ENCODE peak calls at places on chromosomes 13 and 19, in nine cellular contexts. One of them, this sample, is unnamed.

GRCh38 chr13:96020155-96020575 is 33.0 kb downstream of the UGGT2 start:
- DNase-seq in AG10803: peak; percentile 71
- DNase-seq in tibial nerve: no peak
- DNase-seq in colonic mucosa: peak; percentile 55
- DNase-seq in dorsolateral prefrontal cortex: no peak
- DNase-seq in hepatocyte: peak; percentile 80
- DNase-seq in cardiac fibroblast: peak; percentile 82
- DNase-seq in body of pancreas: peak; percentile 69
- DNase-seq in PC-9: peak; percentile 59
- DNase-seq in this sample: peak; percentile 30

GRCh38 chr19:2656533-2656932 is 46.0 kb downstream of the GNG7 start:
- DNase-seq in colonic mucosa: no peak
- DNase-seq in hepatocyte: no peak
- DNase-seq in PC-9: no peak
- DNase-seq in tibial nerve: no peak
- DNase-seq in dorsolateral prefrontal cortex: no peak
- DNase-seq in cardiac fibroblast: no peak
- DNase-seq in AG10803: no peak
- DNase-seq in body of pancreas: no peak
- DNase-seq in this sample: no peak

GRCh38 chr19:47427241-47428176 is 8.2 kb upstream of the MEIS3 start:
- DNase-seq in body of pancreas: peak; percentile 64
- DNase-seq in dorsolateral prefrontal cortex: peak; percentile 75
- DNase-seq in AG10803: peak; percentile 32
- DNase-seq in tibial nerve: peak; percentile 22
- DNase-seq in PC-9: peak; percentile 48
- DNase-seq in cardiac fibroblast: peak; percentile 60
- DNase-seq in colonic mucosa: peak; percentile 65
- DNase-seq in hepatocyte: peak; percentile 84
- DNase-seq in this sample: peak; percentile 54

GRCh38 chr19:956747-957451 is 27.2 kb upstream of the WDR18 start:
- DNase-seq in dorsolateral prefrontal cortex: no peak
- DNase-seq in AG10803: peak; percentile 67
- DNase-seq in hepatocyte: peak; percentile 79
- DNase-seq in tibial nerve: no peak
- DNase-seq in cardiac fibroblast: no peak
- DNase-seq in PC-9: peak; percentile 76
- DNase-seq in body of pancreas: no peak
- DNase-seq in colonic mucosa: no peak
- DNase-seq in this sample: no peak

GRCh38 chr19:1774999-1775772 is 21.9 kb downstream of the ONECUT3 start:
- DNase-seq in body of pancreas: no peak
- DNase-seq in PC-9: no peak
- DNase-seq in tibial nerve: no peak
- DNase-seq in cardiac fibroblast: peak; percentile 33
- DNase-seq in colonic mucosa: no peak
- DNase-seq in AG10803: no peak
- DNase-seq in hepatocyte: no peak
- DNase-seq in dorsolateral prefrontal cortex: no peak
- DNase-seq in this sample: no peak

GRCh38 chr19:37986048-37986750 is 79.2 kb downstream of the SIPA1L3 start:
- DNase-seq in body of pancreas: no peak
- DNase-seq in hepatocyte: no peak
- DNase-seq in dorsolateral prefrontal cortex: no peak
- DNase-seq in cardiac fibroblast: no peak
- DNase-seq in colonic mucosa: no peak
- DNase-seq in PC-9: no peak
- DNase-seq in tibial nerve: no peak
- DNase-seq in AG10803: no peak
- DNase-seq in this sample: no peak

GRCh38 chr13:105167385-105167784 is 1368.1 kb downstream of the EFNB2 start:
- DNase-seq in colonic mucosa: no peak
- DNase-seq in AG10803: no peak
- DNase-seq in dorsolateral prefrontal cortex: no peak
- DNase-seq in body of pancreas: no peak
- DNase-seq in cardiac fibroblast: no peak
- DNase-seq in tibial nerve: no peak
- DNase-seq in PC-9: no peak
- DNase-seq in hepatocyte: no peak
- DNase-seq in this sample: no peak

GRCh38 chr19:32708457-32708856 is 11.1 kb upstream of the TDRD12 start:
- DNase-seq in cardiac fibroblast: no peak
- DNase-seq in hepatocyte: no peak
- DNase-seq in tibial nerve: no peak
- DNase-seq in PC-9: no peak
- DNase-seq in body of pancreas: no peak
- DNase-seq in AG10803: no peak
- DNase-seq in dorsolateral prefrontal cortex: no peak
- DNase-seq in colonic mucosa: no peak
- DNase-seq in this sample: no peak

GRCh38 chr19:32566246-32566830 is 14.7 kb upstream of the PDCD5 start:
- DNase-seq in colonic mucosa: no peak
- DNase-seq in tibial nerve: no peak
- DNase-seq in dorsolateral prefrontal cortex: no peak
- DNase-seq in AG10803: peak; percentile 55
- DNase-seq in cardiac fibroblast: peak; percentile 66
- DNase-seq in PC-9: no peak
- DNase-seq in body of pancreas: no peak
- DNase-seq in hepatocyte: no peak
- DNase-seq in this sample: no peak

GRCh38 chr13:57286511-57287098 is 119.6 kb downstream of the PRR20E start:
- DNase-seq in AG10803: no peak
- DNase-seq in body of pancreas: no peak
- DNase-seq in hepatocyte: peak; percentile 82
- DNase-seq in tibial nerve: no peak
- DNase-seq in PC-9: no peak
- DNase-seq in dorsolateral prefrontal cortex: no peak
- DNase-seq in cardiac fibroblast: no peak
- DNase-seq in colonic mucosa: no peak
- DNase-seq in this sample: no peak

GRCh38 chr13:51832471-51833152 is 12.4 kb downstream of the TMEM272 start:
- DNase-seq in cardiac fibroblast: peak; percentile 36
- DNase-seq in tibial nerve: no peak
- DNase-seq in body of pancreas: no peak
- DNase-seq in AG10803: peak; percentile 35
- DNase-seq in colonic mucosa: no peak
- DNase-seq in dorsolateral prefrontal cortex: no peak
- DNase-seq in PC-9: no peak
- DNase-seq in hepatocyte: no peak
- DNase-seq in this sample: peak; percentile 26

GRCh38 chr13:44732503-44733098 is 156.5 kb upstream of the TSC22D1 start:
- DNase-seq in hepatocyte: peak; percentile 57
- DNase-seq in dorsolateral prefrontal cortex: no peak
- DNase-seq in AG10803: no peak
- DNase-seq in cardiac fibroblast: peak; percentile 40
- DNase-seq in body of pancreas: no peak
- DNase-seq in tibial nerve: no peak
- DNase-seq in PC-9: peak; percentile 94
- DNase-seq in colonic mucosa: no peak
- DNase-seq in this sample: no peak

DNA sequence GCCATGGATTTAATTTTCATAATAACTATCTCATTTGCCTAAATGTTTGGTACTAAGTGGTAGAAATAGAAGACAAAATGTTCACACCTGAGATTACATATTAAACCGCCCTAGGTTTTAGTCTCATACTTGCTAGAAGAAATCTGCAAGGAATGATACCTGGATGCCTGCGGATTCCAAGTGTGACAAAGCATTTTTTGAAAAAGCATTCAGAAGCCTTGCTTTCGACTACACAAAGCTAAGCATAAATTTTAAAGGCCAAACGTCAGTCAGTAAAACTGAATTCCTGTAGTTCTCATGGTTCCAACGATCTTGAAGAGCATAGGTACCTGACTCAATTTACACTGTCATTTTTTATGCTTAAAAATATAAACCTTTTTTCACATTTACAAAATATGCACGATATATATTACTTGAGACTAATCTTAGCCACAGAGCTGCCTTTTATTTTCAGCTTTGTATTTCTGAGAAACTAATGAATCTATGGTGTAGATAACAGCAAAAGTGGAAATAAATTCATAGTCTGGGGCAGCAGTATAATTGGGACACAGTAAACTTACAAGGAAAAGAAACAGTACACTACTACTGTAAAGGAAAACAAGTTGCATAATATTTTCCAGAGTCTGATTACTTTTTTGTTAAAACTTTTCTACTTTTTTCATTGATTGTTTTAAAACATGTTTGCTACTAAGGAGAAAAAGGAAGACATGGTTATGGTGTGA is 1.2 kb upstream of the LRRC63 start:
- DNase-seq in dorsolateral prefrontal cortex: no peak
- DNase-seq in body of pancreas: no peak
- DNase-seq in cardiac fibroblast: no peak
- DNase-seq in PC-9: no peak
- DNase-seq in colonic mucosa: no peak
- DNase-seq in hepatocyte: no peak
- DNase-seq in AG10803: no peak
- DNase-seq in tibial nerve: no peak
- DNase-seq in this sample: no peak
- H3K4me3 ChIP-seq in dorsolateral prefrontal cortex: peak overlapping the region; percentile 64
- H3K4me3 ChIP-seq in body of pancreas: no peak overlapping the region
- H3K4me3 ChIP-seq in cardiac fibroblast: no peak overlapping the region
- H3K4me3 ChIP-seq in PC-9: peak overlapping the region; percentile 54
- H3K4me3 ChIP-seq in colonic mucosa: peak overlapping the region; percentile 35
- H3K4me3 ChIP-seq in hepatocyte: peak overlapping the region; percentile 66
- H3K4me3 ChIP-seq in AG10803: no peak overlapping the region
- H3K4me3 ChIP-seq in tibial nerve: no peak overlapping the region
- H3K4me3 ChIP-seq in this sample: no peak overlapping the region

GRCh38 chr13:74027161-74027779 is 106.9 kb downstream of the KLF12 start:
- DNase-seq in colonic mucosa: no peak
- DNase-seq in hepatocyte: no peak
- DNase-seq in cardiac fibroblast: no peak
- DNase-seq in PC-9: no peak
- DNase-seq in tibial nerve: no peak
- DNase-seq in dorsolateral prefrontal cortex: no peak
- DNase-seq in body of pancreas: no peak
- DNase-seq in AG10803: no peak
- DNase-seq in this sample: no peak

GRCh38 chr13:74025369-74025768 is 108.8 kb downstream of the KLF12 start:
- DNase-seq in body of pancreas: no peak
- DNase-seq in hepatocyte: no peak
- DNase-seq in AG10803: no peak
- DNase-seq in PC-9: no peak
- DNase-seq in colonic mucosa: no peak
- DNase-seq in tibial nerve: no peak
- DNase-seq in cardiac fibroblast: no peak
- DNase-seq in dorsolateral prefrontal cortex: no peak
- DNase-seq in this sample: no peak

GRCh38 chr13:74024314-74024713 is 109.9 kb downstream of the KLF12 start:
- DNase-seq in cardiac fibroblast: no peak
- DNase-seq in colonic mucosa: no peak
- DNase-seq in tibial nerve: no peak
- DNase-seq in body of pancreas: no peak
- DNase-seq in hepatocyte: peak; percentile 21
- DNase-seq in AG10803: no peak
- DNase-seq in dorsolateral prefrontal cortex: no peak
- DNase-seq in PC-9: no peak
- DNase-seq in this sample: no peak

GRCh38 chr13:74026753-74027152 is 107.5 kb downstream of the KLF12 start:
- DNase-seq in hepatocyte: peak; percentile 32
- DNase-seq in cardiac fibroblast: peak; percentile 21
- DNase-seq in tibial nerve: no peak
- DNase-seq in dorsolateral prefrontal cortex: no peak
- DNase-seq in AG10803: no peak
- DNase-seq in body of pancreas: no peak
- DNase-seq in colonic mucosa: peak; percentile 31
- DNase-seq in PC-9: no peak
- DNase-seq in this sample: peak; percentile 44

GRCh38 chr13:74024856-74025255 is 109.3 kb downstream of the KLF12 start:
- DNase-seq in hepatocyte: peak; percentile 40
- DNase-seq in body of pancreas: no peak
- DNase-seq in dorsolateral prefrontal cortex: no peak
- DNase-seq in PC-9: no peak
- DNase-seq in tibial nerve: no peak
- DNase-seq in colonic mucosa: no peak
- DNase-seq in AG10803: no peak
- DNase-seq in cardiac fibroblast: no peak
- DNase-seq in this sample: no peak
- H3K4me3 ChIP-seq in hepatocyte: no peak overlapping the region
- H3K4me3 ChIP-seq in body of pancreas: no peak overlapping the region
- H3K4me3 ChIP-seq in dorsolateral prefrontal cortex: no peak overlapping the region
- H3K4me3 ChIP-seq in PC-9: no peak overlapping the region
- H3K4me3 ChIP-seq in tibial nerve: no peak overlapping the region
- H3K4me3 ChIP-seq in colonic mucosa: no peak overlapping the region
- H3K4me3 ChIP-seq in AG10803: no peak overlapping the region
- H3K4me3 ChIP-seq in cardiac fibroblast: no peak overlapping the region
- H3K4me3 ChIP-seq in this sample: no peak overlapping the region

DNA sequence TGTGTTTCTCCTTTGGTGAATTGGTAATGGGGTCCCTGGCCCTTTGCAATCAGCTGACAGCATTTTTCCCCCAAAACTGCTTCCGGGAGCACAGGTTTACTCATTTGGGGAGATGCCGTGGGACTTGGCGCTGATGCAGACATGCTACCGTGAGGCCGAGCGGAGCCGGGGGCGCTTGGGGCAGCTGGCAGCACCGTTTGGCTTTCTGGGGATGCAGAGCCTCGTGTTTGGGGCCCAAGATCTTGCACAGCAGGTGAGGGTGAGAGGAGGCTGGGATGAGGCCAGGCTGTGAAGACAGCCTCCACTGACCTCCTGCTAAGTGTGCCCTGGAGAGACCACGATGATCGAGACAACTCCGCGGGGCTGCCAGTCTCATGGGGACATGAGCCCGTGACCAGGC is 13.4 kb upstream of the COLGALT1 start:
- DNase-seq in tibial nerve: no peak
- DNase-seq in colonic mucosa: no peak
- DNase-seq in body of pancreas: no peak
- DNase-seq in PC-9: no peak
- DNase-seq in hepatocyte: no peak
- DNase-seq in cardiac fibroblast: no peak
- DNase-seq in AG10803: no peak
- DNase-seq in dorsolateral prefrontal cortex: no peak
- DNase-seq in this sample: no peak
- H3K4me3 ChIP-seq in tibial nerve: no peak overlapping the region
- H3K4me3 ChIP-seq in colonic mucosa: no peak overlapping the region
- H3K4me3 ChIP-seq in body of pancreas: no peak overlapping the region
- H3K4me3 ChIP-seq in PC-9: no peak overlapping the region
- H3K4me3 ChIP-seq in hepatocyte: no peak overlapping the region
- H3K4me3 ChIP-seq in cardiac fibroblast: no peak overlapping the region
- H3K4me3 ChIP-seq in AG10803: no peak overlapping the region
- H3K4me3 ChIP-seq in dorsolateral prefrontal cortex: no peak overlapping the region
- H3K4me3 ChIP-seq in this sample: no peak overlapping the region

DNA sequence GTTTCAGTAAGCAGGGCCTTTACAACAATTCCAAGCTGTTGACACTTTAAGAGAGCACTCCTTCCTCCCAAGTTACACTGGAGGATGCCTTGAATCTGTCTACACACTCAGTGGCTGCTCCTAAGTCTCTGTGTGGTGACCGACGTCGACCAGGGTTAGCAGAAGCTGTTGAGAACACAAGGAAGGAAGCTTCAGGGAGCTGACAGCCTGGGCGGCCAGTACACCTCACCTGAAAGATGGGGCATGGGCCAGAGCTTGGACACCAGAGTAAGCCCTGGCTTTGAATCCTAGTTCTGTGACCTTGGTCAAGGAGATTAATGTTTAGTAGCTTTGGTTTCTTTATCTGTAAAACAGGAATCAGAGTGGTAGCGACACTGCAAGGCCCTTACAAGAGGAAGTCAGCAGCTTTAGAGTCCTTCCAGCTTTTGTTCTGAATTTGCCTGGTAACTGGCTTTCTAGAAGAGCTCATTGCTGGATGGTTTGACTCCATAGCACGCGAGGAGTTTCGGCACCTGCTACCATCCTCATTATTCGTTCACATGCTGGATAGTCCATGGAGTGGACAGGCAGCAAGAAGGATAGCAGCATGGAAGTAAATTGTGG is 214.2 kb downstream of the FGF9 start:
- DNase-seq in dorsolateral prefrontal cortex: no peak
- DNase-seq in AG10803: no peak
- DNase-seq in hepatocyte: no peak
- DNase-seq in tibial nerve: no peak
- DNase-seq in cardiac fibroblast: no peak
- DNase-seq in body of pancreas: no peak
- DNase-seq in PC-9: no peak
- DNase-seq in colonic mucosa: no peak
- DNase-seq in this sample: no peak
- H3K4me3 ChIP-seq in dorsolateral prefrontal cortex: no peak overlapping the region
- H3K4me3 ChIP-seq in AG10803: no peak overlapping the region
- H3K4me3 ChIP-seq in hepatocyte: no peak overlapping the region
- H3K4me3 ChIP-seq in tibial nerve: no peak overlapping the region
- H3K4me3 ChIP-seq in cardiac fibroblast: no peak overlapping the region
- H3K4me3 ChIP-seq in body of pancreas: no peak overlapping the region
- H3K4me3 ChIP-seq in PC-9: no peak overlapping the region
- H3K4me3 ChIP-seq in colonic mucosa: no peak overlapping the region
- H3K4me3 ChIP-seq in this sample: no peak overlapping the region